ENCODE peak calls at places on chromosomes 12 and 14, in five cellular contexts. One of them, this sample, is unnamed.

GRCh38 chr12:57110189-57111045 is 745 bp downstream of the STAT6 start:
- DNase-seq in sigmoid colon: peak
- DNase-seq in psoas muscle: peak
- DNase-seq in ovary: peak
- DNase-seq in AG04449: no peak
- DNase-seq in this sample: peak

GRCh38 chr14:51636109-51636508 is 15.6 kb upstream of the FRMD6 start:
- DNase-seq in sigmoid colon: no peak
- DNase-seq in psoas muscle: no peak
- DNase-seq in ovary: no peak
- DNase-seq in AG04449: no peak
- DNase-seq in this sample: no peak

GRCh38 chr14:23025181-23025788 is 9.4 kb downstream of the PSMB5 start:
- DNase-seq in sigmoid colon: no peak
- DNase-seq in psoas muscle: no peak
- DNase-seq in ovary: no peak
- DNase-seq in AG04449: no peak
- DNase-seq in this sample: no peak

GRCh38 chr12:29241821-29242591 is 92.9 kb downstream of the FAR2 start:
- DNase-seq in sigmoid colon: no peak
- DNase-seq in psoas muscle: no peak
- DNase-seq in ovary: no peak
- DNase-seq in AG04449: peak
- DNase-seq in this sample: peak

GRCh38 chr14:61080591-61081010 is 99.6 kb downstream of the SLC38A6 start:
- DNase-seq in sigmoid colon: no peak
- DNase-seq in psoas muscle: no peak
- DNase-seq in ovary: no peak
- DNase-seq in AG04449: peak
- DNase-seq in this sample: peak

GRCh38 chr14:56482306-56482705 is 97.3 kb upstream of the TMEM260 start:
- DNase-seq in sigmoid colon: no peak
- DNase-seq in psoas muscle: no peak
- DNase-seq in ovary: no peak
- DNase-seq in AG04449: no peak
- DNase-seq in this sample: peak

GRCh38 chr12:49274396-49275069 is 9.7 kb downstream of the TUBA1C start:
- DNase-seq in sigmoid colon: no peak
- DNase-seq in psoas muscle: no peak
- DNase-seq in ovary: no peak
- DNase-seq in AG04449: no peak
- DNase-seq in this sample: no peak

GRCh38 chr12:14828896-14829295 is 14.4 kb downstream of the ART4 start:
- DNase-seq in sigmoid colon: no peak
- DNase-seq in psoas muscle: no peak
- DNase-seq in ovary: no peak
- DNase-seq in AG04449: no peak
- DNase-seq in this sample: peak

GRCh38 chr12:16939871-16940306 is 333.9 kb upstream of the LMO3 start:
- DNase-seq in sigmoid colon: no peak
- DNase-seq in psoas muscle: no peak
- DNase-seq in ovary: no peak
- DNase-seq in AG04449: no peak
- DNase-seq in this sample: peak

GRCh38 chr12:754871-755562 is 2.6 kb downstream of the WNK1 start:
- DNase-seq in sigmoid colon: no peak
- DNase-seq in psoas muscle: no peak
- DNase-seq in ovary: no peak
- DNase-seq in AG04449: no peak
- DNase-seq in this sample: peak

GRCh38 chr12:93377252-93377542 is 528 bp upstream of the NUDT4 start:
- DNase-seq in sigmoid colon: no peak
- DNase-seq in psoas muscle: no peak
- DNase-seq in ovary: no peak
- DNase-seq in AG04449: no peak
- DNase-seq in this sample: no peak

GRCh38 chr12:15230137-15230536 is 8.9 kb upstream of the RERG start:
- DNase-seq in sigmoid colon: no peak
- DNase-seq in psoas muscle: no peak
- DNase-seq in ovary: no peak
- DNase-seq in AG04449: no peak
- DNase-seq in this sample: no peak

GRCh38 chr14:91059576-91060471 is 617 bp downstream of the RPS6KA5 start:
- DNase-seq in sigmoid colon: peak
- DNase-seq in psoas muscle: peak
- DNase-seq in ovary: peak
- DNase-seq in AG04449: no peak
- DNase-seq in this sample: peak

GRCh38 chr14:86961106-86961716 is 1031.8 kb downstream of the GALC start:
- DNase-seq in sigmoid colon: no peak
- DNase-seq in psoas muscle: no peak
- DNase-seq in ovary: no peak
- DNase-seq in AG04449: no peak
- DNase-seq in this sample: peak

GRCh38 chr14:48398675-48399282 is 723.4 kb upstream of the MDGA2 start:
- DNase-seq in sigmoid colon: no peak
- DNase-seq in psoas muscle: no peak
- DNase-seq in ovary: no peak
- DNase-seq in AG04449: no peak
- DNase-seq in this sample: peak

GRCh38 chr12:124967016-124967739 is 21.8 kb downstream of the DHX37 start:
- DNase-seq in sigmoid colon: no peak
- DNase-seq in psoas muscle: no peak
- DNase-seq in ovary: no peak
- DNase-seq in AG04449: no peak
- DNase-seq in this sample: no peak

GRCh38 chr14:69350892-69351291 is 47.2 kb downstream of the ERH start:
- DNase-seq in sigmoid colon: no peak
- DNase-seq in psoas muscle: no peak
- DNase-seq in ovary: no peak
- DNase-seq in AG04449: no peak
- DNase-seq in this sample: no peak

GRCh38 chr12:22042981-22043669 is 2.9 kb upstream of the CMAS start:
- DNase-seq in sigmoid colon: no peak
- DNase-seq in psoas muscle: no peak
- DNase-seq in ovary: no peak
- DNase-seq in AG04449: no peak
- DNase-seq in this sample: no peak

GRCh38 chr14:71267691-71268090 is 360.4 kb downstream of the PCNX1 start:
- DNase-seq in sigmoid colon: no peak
- DNase-seq in psoas muscle: no peak
- DNase-seq in ovary: no peak
- DNase-seq in AG04449: no peak
- DNase-seq in this sample: no peak
- H3K4me3 ChIP-seq in sigmoid colon: no peak
- H3K4me3 ChIP-seq in psoas muscle: no peak
- H3K4me3 ChIP-seq in ovary: no peak
- H3K4me3 ChIP-seq in AG04449: no peak
- H3K4me3 ChIP-seq in this sample: peak

GRCh38 chr14:29796853-29797252 is 130.8 kb downstream of the PRKD1 start:
- DNase-seq in sigmoid colon: no peak
- DNase-seq in psoas muscle: no peak
- DNase-seq in ovary: no peak
- DNase-seq in AG04449: no peak
- DNase-seq in this sample: no peak
- H3K4me3 ChIP-seq in sigmoid colon: no peak
- H3K4me3 ChIP-seq in psoas muscle: no peak
- H3K4me3 ChIP-seq in ovary: no peak
- H3K4me3 ChIP-seq in AG04449: no peak
- H3K4me3 ChIP-seq in this sample: no peak

GRCh38 chr12:106001819-106002218 is 136.9 kb downstream of the NUAK1 start:
- DNase-seq in sigmoid colon: no peak
- DNase-seq in psoas muscle: no peak
- DNase-seq in ovary: no peak
- DNase-seq in AG04449: no peak
- DNase-seq in this sample: no peak

GRCh38 chr12:106004289-106004688 is 134.5 kb downstream of the NUAK1 start:
- DNase-seq in sigmoid colon: no peak
- DNase-seq in psoas muscle: no peak
- DNase-seq in ovary: no peak
- DNase-seq in AG04449: no peak
- DNase-seq in this sample: no peak

GRCh38 chr12:106000376-106001104 is 138.2 kb downstream of the NUAK1 start:
- DNase-seq in sigmoid colon: no peak
- DNase-seq in psoas muscle: no peak
- DNase-seq in ovary: no peak
- DNase-seq in AG04449: no peak
- DNase-seq in this sample: no peak

GRCh38 chr12:106003297-106003696 is 135.5 kb downstream of the NUAK1 start:
- DNase-seq in sigmoid colon: no peak
- DNase-seq in psoas muscle: no peak
- DNase-seq in ovary: no peak
- DNase-seq in AG04449: no peak
- DNase-seq in this sample: no peak

GRCh38 chr12:106001105-106001489 is 137.7 kb downstream of the NUAK1 start:
- DNase-seq in sigmoid colon: no peak
- DNase-seq in psoas muscle: no peak
- DNase-seq in ovary: no peak
- DNase-seq in AG04449: no peak
- DNase-seq in this sample: no peak
- H3K4me3 ChIP-seq in sigmoid colon: no peak
- H3K4me3 ChIP-seq in psoas muscle: no peak
- H3K4me3 ChIP-seq in ovary: no peak
- H3K4me3 ChIP-seq in AG04449: no peak
- H3K4me3 ChIP-seq in this sample: no peak

DNA sequence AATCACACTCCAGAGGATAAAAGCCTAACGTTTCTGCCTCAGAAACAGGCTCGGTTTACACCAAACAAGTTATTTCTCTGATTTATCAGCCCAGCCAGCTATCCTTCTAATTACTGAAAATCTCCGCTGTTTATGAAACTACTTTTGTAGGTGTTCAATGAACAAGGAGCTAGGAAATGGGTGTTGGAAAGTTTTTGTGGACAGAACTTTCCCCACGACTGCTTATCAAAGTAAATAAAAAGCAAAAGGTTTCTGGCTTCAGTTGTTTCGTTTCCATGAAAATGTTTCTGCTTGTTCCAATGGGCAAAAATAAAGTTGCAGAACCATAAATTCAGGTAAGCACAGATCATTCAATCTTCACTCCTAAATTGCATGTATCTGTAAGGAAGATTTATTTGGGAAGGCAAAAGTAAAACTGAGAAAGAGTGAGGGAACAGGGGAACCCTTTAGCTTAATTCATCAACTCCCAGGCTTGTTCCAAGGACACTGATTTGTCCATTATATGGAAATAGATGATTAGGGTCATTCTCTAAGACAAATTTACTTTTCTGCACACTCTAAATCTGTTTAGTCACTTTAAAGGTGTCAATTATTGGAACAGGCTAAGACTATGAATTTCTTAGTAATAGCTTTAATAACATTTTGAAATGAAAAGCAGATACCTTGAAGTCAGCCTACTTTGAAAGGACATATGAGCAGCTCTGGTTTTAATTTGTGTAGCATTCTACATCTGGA is 175.9 kb upstream of the CDKN3 start:
- DNase-seq in sigmoid colon: no peak
- DNase-seq in psoas muscle: no peak
- DNase-seq in ovary: no peak
- DNase-seq in AG04449: no peak
- DNase-seq in this sample: no peak
- H3K4me3 ChIP-seq in sigmoid colon: peak
- H3K4me3 ChIP-seq in psoas muscle: peak
- H3K4me3 ChIP-seq in ovary: peak
- H3K4me3 ChIP-seq in AG04449: no peak
- H3K4me3 ChIP-seq in this sample: no peak